ENCODE peak calls at places on chromosomes 3 and 15, in five cellular contexts. Z is Daoy, H is Kasumi-1, V is GM04503, O is T-cell. T is an unnamed sample.

GRCh38 chr15:74621936-74622335 is 6.3 kb downstream of the CLK3 start:
- DNase-seq in Z (no peak), H (no peak), V (no peak), O (no peak), T (no peak)

GRCh38 chr3:85159376-85159775 is 200.6 kb downstream of the CADM2 start:
- DNase-seq in Z (no peak), H (no peak), V (no peak), O (no peak), T (no peak)

GRCh38 chr3:172467170-172467824 is 19.0 kb upstream of the GHSR start:
- DNase-seq in Z (peak; percentile 59), H (no peak), V (no peak), O (no peak), T (no peak)

GRCh38 chr3:47932431-47932830 is 83.8 kb downstream of the MAP4 start:
- DNase-seq in Z (no peak), H (no peak), V (no peak), O (no peak), T (no peak)

GRCh38 chr15:35583863-35584528 is 38.0 kb upstream of the DPH6 start:
- DNase-seq in Z (no peak), H (no peak), V (peak; percentile 42), O (no peak), T (no peak)

GRCh38 chr3:50246517-50246954 is 10.5 kb downstream of the GNAI2 start:
- DNase-seq in Z (peak; percentile 97), H (peak; percentile 94), V (peak; percentile 75), O (peak; percentile 81), T (no peak)

GRCh38 chr3:13186416-13186815 is 113.2 kb upstream of the IQSEC1 start:
- DNase-seq in Z (no peak), H (no peak), V (no peak), O (no peak), T (no peak)

GRCh38 chr15:62781081-62781497 is 261.5 kb upstream of the TPM1 start:
- DNase-seq in Z (peak; percentile 35), H (no peak), V (no peak), O (no peak), T (no peak)

GRCh38 chr15:87877114-87877810 is 379.3 kb downstream of the NTRK3 start:
- DNase-seq in Z (peak; percentile 68), H (no peak), V (no peak), O (no peak), T (no peak)

GRCh38 chr3:125132815-125133214 is 77.0 kb upstream of the HEG1 start:
- DNase-seq in Z (no peak), H (no peak), V (no peak), O (no peak), T (no peak)

GRCh38 chr3:128488995-128489859 is 3.8 kb downstream of the GATA2 start:
- DNase-seq in Z (peak; percentile 77), H (peak; percentile 18), V (no peak), O (no peak), T (peak; percentile 73)

GRCh38 chr3:53821631-53822068 is 24.6 kb downstream of the CHDH start:
- DNase-seq in Z (peak; percentile 17), H (no peak), V (no peak), O (no peak), T (no peak)